ENCODE peak calls at places on chromosomes 3 and 15, in five cellular contexts. W is AG10803, U is tibial artery, Y is cardiac muscle cell, R is AG04450. N is an unnamed sample.

GRCh38 chr3:9208713-9209112 is 40.7 kb downstream of the SRGAP3 start:
- DNase-seq in W (no peak), R (no peak), Y (no peak), U (no peak), N (no peak)

GRCh38 chr15:86247249-86247955 is 167.7 kb downstream of the AGBL1 start:
- DNase-seq in R (no peak), Y (no peak), W (no peak), U (no peak), N (no peak)

GRCh38 chr3:108159865-108160264 is 62.4 kb downstream of the IFT57 start:
- DNase-seq in U (no peak), W (peak), R (no peak), Y (peak), N (no peak)

GRCh38 chr3:59641169-59641914 is 591.5 kb upstream of the CFAP20DC start:
- DNase-seq in W (peak), Y (peak), U (peak), R (no peak), N (no peak)

GRCh38 chr15:31733424-31733823 is 296.9 kb upstream of the CHRNA7 start:
- DNase-seq in W (no peak), R (no peak), U (no peak), Y (no peak), N (no peak)

GRCh38 chr3:195010551-195011100 is 260.3 kb downstream of the XXYLT1 start:
- DNase-seq in Y (no peak), R (no peak), W (no peak), U (peak), N (no peak)

GRCh38 chr3:49013738-49014660 is 4.4 kb downstream of the DALRD3 start:
- DNase-seq in U (no peak), W (no peak), R (no peak), Y (peak), N (no peak)

GRCh38 chr3:188853896-188854295 is 317.9 kb upstream of the TPRG1 start:
- DNase-seq in R (no peak), Y (peak), W (peak), U (no peak), N (no peak)

GRCh38 chr3:57983734-57984518 is 24.3 kb upstream of the FLNB start:
- DNase-seq in W (peak), U (peak), R (peak), Y (peak), N (peak)

GRCh38 chr15:68298882-68299381 is 21.4 kb downstream of the FEM1B start:
- DNase-seq in Y (no peak), U (peak), W (no peak), R (no peak), N (peak)

GRCh38 chr3:134494539-134494938 is 8.7 kb downstream of the CEP63 start:
- DNase-seq in U (no peak), R (no peak), W (no peak), Y (no peak), N (no peak)

GRCh38 chr3:164748626-164749025 is 329.7 kb downstream of the SI start:
- DNase-seq in W (no peak), Y (no peak), R (no peak), U (no peak), N (no peak)

GRCh38 chr15:40269604-40270003 is 13.3 kb downstream of the ANKRD63 start:
- DNase-seq in R (no peak), W (no peak), Y (no peak), U (no peak), N (no peak)

GRCh38 chr15:72141171-72142084 is 23.2 kb downstream of the SENP8 start:
- DNase-seq in R (no peak), Y (peak), W (no peak), U (no peak), N (peak)

GRCh38 chr15:87740655-87741344 is 515.7 kb downstream of the NTRK3 start:
- DNase-seq in R (no peak), W (no peak), U (no peak), Y (no peak), N (no peak)

GRCh38 chr3:146498002-146498736 is 28.8 kb upstream of the PLSCR2 start:
- DNase-seq in U (no peak), R (no peak), W (no peak), Y (no peak), N (no peak)

GRCh38 chr3:46699846-46700523 is 1.2 kb upstream of the TMIE start:
- DNase-seq in R (no peak), Y (no peak), U (peak), W (no peak), N (no peak)

GRCh38 chr15:75167588-75168076 is 34.0 kb upstream of the C15orf39 start:
- DNase-seq in R (no peak), U (no peak), W (no peak), Y (peak), N (no peak)

GRCh38 chr3:135000465-135000864 is 205.4 kb downstream of the EPHB1 start:
- DNase-seq in W (no peak), Y (no peak), R (no peak), U (no peak), N (no peak)

GRCh38 chr3:30743086-30743619 is 136.8 kb downstream of the TGFBR2 start:
- DNase-seq in Y (no peak), U (no peak), W (no peak), R (no peak), N (no peak)

GRCh38 chr3:46874430-46874829 is 3.1 kb upstream of the PTH1R start:
- DNase-seq in R (no peak), U (peak), Y (peak), W (no peak), N (no peak)

GRCh38 chr3:12440927-12441326 is 43.4 kb upstream of the TSEN2 start:
- DNase-seq in W (peak), U (no peak), Y (peak), R (peak), N (no peak)

GRCh38 chr3:157906627-157907026 is 199.6 kb downstream of the SHOX2 start:
- DNase-seq in W (peak), Y (peak), U (no peak), R (no peak), N (no peak)

GRCh38 chr15:85625856-85626255 is 168.9 kb downstream of the KLHL25 start:
- DNase-seq in Y (peak), W (peak), R (peak), U (no peak), N (no peak)

GRCh38 chr3:159583662-159584061 is 405.0 kb upstream of the IL12A start:
- DNase-seq in W (peak), R (no peak), Y (no peak), U (no peak), N (no peak)

GRCh38 chr3:104785966-104786365 is 580.7 kb upstream of the ALCAM start:
- DNase-seq in Y (no peak), U (no peak), W (no peak), R (no peak), N (no peak)

GRCh38 chr3:89698208-89698830 is 590.9 kb downstream of the EPHA3 start:
- DNase-seq in Y (no peak), W (no peak), R (no peak), U (no peak), N (no peak)

GRCh38 chr15:35783203-35783602 is 237.2 kb upstream of the DPH6 start:
- DNase-seq in R (no peak), Y (no peak), U (no peak), W (no peak), N (no peak)

GRCh38 chr3:151210676-151211381 is 7.8 kb upstream of the GPR171 start:
- DNase-seq in Y (peak), R (no peak), U (no peak), W (no peak), N (no peak)
- TF ChIP-seq CTCF in Y (peak), R (peak), U (no peak), W (no peak), N (no peak)

GRCh38 chr3:128616516-128617269 is 33.9 kb downstream of the RPN1 start:
- DNase-seq in W (no peak), R (no peak), U (no peak), Y (no peak), N (no peak)
- H3K4me3 ChIP-seq in W (no peak), R (no peak), U (no peak), Y (no peak), N (peak)

GRCh38 chr3:16552757-16553156 is 39.3 kb upstream of the RFTN1 start:
- DNase-seq in Y (no peak), W (no peak), U (no peak), R (no peak), N (no peak)

GRCh38 chr3:16550305-16550675 is 36.8 kb upstream of the RFTN1 start:
- DNase-seq in Y (no peak), W (no peak), U (no peak), R (no peak), N (no peak)

GRCh38 chr3:16548721-16549120 is 35.2 kb upstream of the RFTN1 start:
- DNase-seq in U (no peak), W (peak), R (peak), Y (peak), N (no peak)

GRCh38 chr3:16551342-16551976 is 38.0 kb upstream of the RFTN1 start:
- DNase-seq in W (no peak), R (no peak), U (no peak), Y (no peak), N (no peak)

GRCh38 chr3:16550676-16551341 is 37.3 kb upstream of the RFTN1 start:
- DNase-seq in Y (peak), U (no peak), W (peak), R (peak), N (peak)
- TF ChIP-seq CTCF in Y (peak), U (peak), W (peak), R (peak), N (peak)

DNA sequence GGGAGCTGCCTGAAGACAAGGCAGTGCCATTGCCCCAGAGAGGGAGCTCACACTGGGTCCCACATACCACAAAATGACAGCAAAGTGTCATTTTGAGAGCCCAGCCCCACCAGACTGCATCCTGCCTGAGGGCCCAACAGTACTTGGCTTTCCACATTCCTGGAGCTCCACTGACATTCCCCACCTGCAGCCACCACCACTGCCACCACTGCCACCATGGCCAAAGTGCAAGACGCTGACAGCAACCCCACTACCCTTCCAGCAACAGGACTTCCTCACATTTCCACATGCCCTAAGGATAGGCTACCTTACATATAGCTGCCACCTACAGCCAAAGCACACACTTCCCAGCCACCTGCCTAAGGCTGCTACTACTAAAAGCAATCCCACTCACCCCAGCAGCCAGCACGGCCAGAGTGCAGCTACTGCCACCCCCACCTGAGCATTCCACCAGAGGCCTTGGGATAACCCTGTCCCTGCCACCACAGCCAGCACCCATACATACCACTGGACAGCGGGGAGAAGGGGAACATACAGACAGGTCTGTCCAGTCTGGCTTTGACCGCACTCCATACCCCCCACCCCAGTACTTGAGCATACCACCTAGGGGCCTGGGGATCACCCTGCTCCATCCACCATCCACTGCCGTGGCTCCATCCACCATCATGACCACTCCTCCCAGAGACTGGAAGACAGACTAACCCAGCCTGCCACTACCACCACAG is 210.3 kb downstream of the ATP8B4 start:
- DNase-seq in R (no peak), U (no peak), W (no peak), Y (no peak), N (no peak)
- H3K4me3 ChIP-seq in R (no peak), U (no peak), W (no peak), Y (no peak), N (no peak)

GRCh38 chr3:186525369-186526255 is 18.6 kb downstream of the CRYGS start:
- DNase-seq in U (no peak), W (no peak), R (no peak), Y (no peak), N (no peak)
- TF ChIP-seq CTCF in U (no peak), W (no peak), R (no peak), Y (no peak), N (no peak)

GRCh38 chr15:60390931-60391501 is 6.8 kb downstream of the ANXA2 start:
- DNase-seq in U (peak), Y (peak), W (peak), R (no peak), N (no peak)
- H3K4me3 ChIP-seq in U (peak), Y (no peak), W (peak), R (peak), N (no peak)

GRCh38 chr15:23806980-23807379 is 119.9 kb upstream of the NDN start:
- DNase-seq in R (no peak), W (no peak), Y (no peak), U (no peak), N (no peak)
- TF ChIP-seq CTCF in R (no peak), W (no peak), Y (no peak), U (no peak), N (no peak)

GRCh38 chr15:58627706-58628105 is 121.8 kb downstream of the ADAM10 start:
- DNase-seq in R (no peak), U (no peak), Y (peak), W (peak), N (no peak)
- H3K4me3 ChIP-seq in R (no peak), U (no peak), Y (no peak), W (no peak), N (no peak)

GRCh38 chr3:163490119-163490518 is 1588.2 kb downstream of the SI start:
- DNase-seq in U (no peak), W (peak), Y (peak), R (no peak), N (no peak)
- TF ChIP-seq CTCF in U (peak), W (peak), Y (peak), R (peak), N (peak)

N was measured in GM12864.